ENCODE peak calls at places on chromosomes 4 and X, in five cellular contexts. One of them, this sample, is unnamed.

GRCh38 chr4:83114576-83114975 is at the start of gene PLAC8:
- DNase-seq in stimulated activated CD4-positive, alpha-beta T cell treated with anti-CD3 and anti-CD28 coated beads, TNF-alpha, amount 100 ng/mL, for 4 hours: no peak
- DNase-seq in GF-D8: peak; percentile 81
- DNase-seq in HuH-7: peak; percentile 37
- DNase-seq in GM18507: no peak
- DNase-seq in this sample: no peak

GRCh38 chrX:17860811-17861495 is at the start of gene RAI2:
- DNase-seq in GF-D8: no peak
- DNase-seq in GM18507: no peak
- DNase-seq in HuH-7: peak; percentile 17
- DNase-seq in stimulated activated CD4-positive, alpha-beta T cell treated with anti-CD3 and anti-CD28 coated beads, TNF-alpha, amount 100 ng/mL, for 4 hours: no peak
- DNase-seq in this sample: no peak

GRCh38 chr4:20445933-20446723 is 194.4 kb downstream of the SLIT2 start:
- DNase-seq in GM18507: no peak
- DNase-seq in stimulated activated CD4-positive, alpha-beta T cell treated with anti-CD3 and anti-CD28 coated beads, TNF-alpha, amount 100 ng/mL, for 4 hours: no peak
- DNase-seq in GF-D8: no peak
- DNase-seq in HuH-7: no peak
- DNase-seq in this sample: no peak

GRCh38 chr4:185634066-185634652 is 98.9 kb upstream of the PDLIM3 start:
- DNase-seq in GF-D8: no peak
- DNase-seq in GM18507: no peak
- DNase-seq in stimulated activated CD4-positive, alpha-beta T cell treated with anti-CD3 and anti-CD28 coated beads, TNF-alpha, amount 100 ng/mL, for 4 hours: no peak
- DNase-seq in HuH-7: no peak
- DNase-seq in this sample: no peak

GRCh38 chrX:627510-627964 is 3.1 kb upstream of the SHOX start:
- DNase-seq in GM18507: no peak
- DNase-seq in stimulated activated CD4-positive, alpha-beta T cell treated with anti-CD3 and anti-CD28 coated beads, TNF-alpha, amount 100 ng/mL, for 4 hours: no peak
- DNase-seq in HuH-7: no peak
- DNase-seq in GF-D8: no peak
- DNase-seq in this sample: no peak

GRCh38 chr4:26204911-26205368 is 115.9 kb upstream of the RBPJ start:
- DNase-seq in GF-D8: no peak
- DNase-seq in GM18507: no peak
- DNase-seq in HuH-7: no peak
- DNase-seq in stimulated activated CD4-positive, alpha-beta T cell treated with anti-CD3 and anti-CD28 coated beads, TNF-alpha, amount 100 ng/mL, for 4 hours: no peak
- DNase-seq in this sample: no peak

GRCh38 chr4:169690787-169691186 is 67.0 kb downstream of the HPF1 start:
- DNase-seq in GM18507: no peak
- DNase-seq in HuH-7: no peak
- DNase-seq in GF-D8: no peak
- DNase-seq in stimulated activated CD4-positive, alpha-beta T cell treated with anti-CD3 and anti-CD28 coated beads, TNF-alpha, amount 100 ng/mL, for 4 hours: no peak
- DNase-seq in this sample: no peak

GRCh38 chr4:7847206-7847605 is 92.5 kb downstream of the AFAP1 start:
- DNase-seq in HuH-7: no peak
- DNase-seq in GM18507: no peak
- DNase-seq in GF-D8: no peak
- DNase-seq in stimulated activated CD4-positive, alpha-beta T cell treated with anti-CD3 and anti-CD28 coated beads, TNF-alpha, amount 100 ng/mL, for 4 hours: no peak
- DNase-seq in this sample: no peak

GRCh38 chr4:20217521-20217920 is 34.2 kb upstream of the SLIT2 start:
- DNase-seq in GM18507: no peak
- DNase-seq in GF-D8: no peak
- DNase-seq in stimulated activated CD4-positive, alpha-beta T cell treated with anti-CD3 and anti-CD28 coated beads, TNF-alpha, amount 100 ng/mL, for 4 hours: no peak
- DNase-seq in HuH-7: no peak
- DNase-seq in this sample: no peak

GRCh38 chr4:3684546-3684945 is 81.6 kb upstream of the ADRA2C start:
- DNase-seq in HuH-7: no peak
- DNase-seq in stimulated activated CD4-positive, alpha-beta T cell treated with anti-CD3 and anti-CD28 coated beads, TNF-alpha, amount 100 ng/mL, for 4 hours: no peak
- DNase-seq in GM18507: no peak
- DNase-seq in GF-D8: no peak
- DNase-seq in this sample: no peak

GRCh38 chr4:159282944-159283343 is 180.1 kb downstream of the RAPGEF2 start:
- DNase-seq in GF-D8: no peak
- DNase-seq in HuH-7: no peak
- DNase-seq in GM18507: no peak
- DNase-seq in stimulated activated CD4-positive, alpha-beta T cell treated with anti-CD3 and anti-CD28 coated beads, TNF-alpha, amount 100 ng/mL, for 4 hours: no peak
- DNase-seq in this sample: no peak

GRCh38 chr4:36385951-36386561 is 104.6 kb downstream of the DTHD1 start:
- DNase-seq in stimulated activated CD4-positive, alpha-beta T cell treated with anti-CD3 and anti-CD28 coated beads, TNF-alpha, amount 100 ng/mL, for 4 hours: no peak
- DNase-seq in HuH-7: no peak
- DNase-seq in GF-D8: peak; percentile 19
- DNase-seq in GM18507: no peak
- DNase-seq in this sample: no peak

GRCh38 chr4:103429283-103429682 is 231.1 kb upstream of the CENPE start:
- DNase-seq in GF-D8: no peak
- DNase-seq in GM18507: no peak
- DNase-seq in stimulated activated CD4-positive, alpha-beta T cell treated with anti-CD3 and anti-CD28 coated beads, TNF-alpha, amount 100 ng/mL, for 4 hours: no peak
- DNase-seq in HuH-7: no peak
- DNase-seq in this sample: no peak

GRCh38 chr4:176360446-176360845 is 40.7 kb downstream of the SPCS3 start:
- DNase-seq in stimulated activated CD4-positive, alpha-beta T cell treated with anti-CD3 and anti-CD28 coated beads, TNF-alpha, amount 100 ng/mL, for 4 hours: no peak
- DNase-seq in HuH-7: no peak
- DNase-seq in GF-D8: no peak
- DNase-seq in GM18507: no peak
- DNase-seq in this sample: no peak

GRCh38 chr4:155966661-155967060 is 13.0 kb upstream of the CTSO start:
- DNase-seq in HuH-7: no peak
- DNase-seq in GF-D8: no peak
- DNase-seq in GM18507: no peak
- DNase-seq in stimulated activated CD4-positive, alpha-beta T cell treated with anti-CD3 and anti-CD28 coated beads, TNF-alpha, amount 100 ng/mL, for 4 hours: no peak
- DNase-seq in this sample: no peak

GRCh38 chrX:7278356-7278755 is 130.4 kb upstream of the PUDP start:
- DNase-seq in HuH-7: no peak
- DNase-seq in GF-D8: no peak
- DNase-seq in GM18507: no peak
- DNase-seq in stimulated activated CD4-positive, alpha-beta T cell treated with anti-CD3 and anti-CD28 coated beads, TNF-alpha, amount 100 ng/mL, for 4 hours: no peak
- DNase-seq in this sample: no peak

GRCh38 chrX:153766098-153766817 is 2.2 kb downstream of the PLXNB3 start:
- DNase-seq in GM18507: no peak
- DNase-seq in HuH-7: peak; percentile 7
- DNase-seq in stimulated activated CD4-positive, alpha-beta T cell treated with anti-CD3 and anti-CD28 coated beads, TNF-alpha, amount 100 ng/mL, for 4 hours: no peak
- DNase-seq in GF-D8: no peak
- DNase-seq in this sample: no peak

GRCh38 chr4:168694669-168695068 is 197.8 kb downstream of the PALLD start:
- DNase-seq in GF-D8: no peak
- DNase-seq in HuH-7: no peak
- DNase-seq in stimulated activated CD4-positive, alpha-beta T cell treated with anti-CD3 and anti-CD28 coated beads, TNF-alpha, amount 100 ng/mL, for 4 hours: no peak
- DNase-seq in GM18507: no peak
- DNase-seq in this sample: no peak

GRCh38 chr4:159298502-159298901 is 195.6 kb downstream of the RAPGEF2 start:
- DNase-seq in HuH-7: no peak
- DNase-seq in stimulated activated CD4-positive, alpha-beta T cell treated with anti-CD3 and anti-CD28 coated beads, TNF-alpha, amount 100 ng/mL, for 4 hours: no peak
- DNase-seq in GM18507: peak; percentile 4
- DNase-seq in GF-D8: no peak
- DNase-seq in this sample: no peak

GRCh38 chrX:16786791-16787735 is 797 bp downstream of the TXLNG start:
- DNase-seq in stimulated activated CD4-positive, alpha-beta T cell treated with anti-CD3 and anti-CD28 coated beads, TNF-alpha, amount 100 ng/mL, for 4 hours: peak; percentile 17
- DNase-seq in GF-D8: no peak
- DNase-seq in GM18507: no peak
- DNase-seq in HuH-7: no peak
- DNase-seq in this sample: peak; percentile 6

GRCh38 chr4:101824500-101824899 is 34.0 kb downstream of the BANK1 start:
- DNase-seq in stimulated activated CD4-positive, alpha-beta T cell treated with anti-CD3 and anti-CD28 coated beads, TNF-alpha, amount 100 ng/mL, for 4 hours: no peak
- DNase-seq in GF-D8: no peak
- DNase-seq in GM18507: no peak
- DNase-seq in HuH-7: no peak
- DNase-seq in this sample: no peak

GRCh38 chr4:25863347-25863784 is 578 bp upstream of the SEL1L3 start:
- DNase-seq in GM18507: no peak
- DNase-seq in HuH-7: peak; percentile 81
- DNase-seq in stimulated activated CD4-positive, alpha-beta T cell treated with anti-CD3 and anti-CD28 coated beads, TNF-alpha, amount 100 ng/mL, for 4 hours: no peak
- DNase-seq in GF-D8: no peak
- DNase-seq in this sample: no peak

GRCh38 chrX:15781964-15782711 is 8.1 kb upstream of the ZRSR2 start:
- DNase-seq in GF-D8: no peak
- DNase-seq in stimulated activated CD4-positive, alpha-beta T cell treated with anti-CD3 and anti-CD28 coated beads, TNF-alpha, amount 100 ng/mL, for 4 hours: no peak
- DNase-seq in HuH-7: no peak
- DNase-seq in GM18507: no peak
- DNase-seq in this sample: peak; percentile 52

GRCh38 chrX:155134255-155134654 is 62.9 kb downstream of the BRCC3 start:
- DNase-seq in GF-D8: no peak
- DNase-seq in GM18507: no peak
- DNase-seq in HuH-7: no peak
- DNase-seq in stimulated activated CD4-positive, alpha-beta T cell treated with anti-CD3 and anti-CD28 coated beads, TNF-alpha, amount 100 ng/mL, for 4 hours: no peak
- DNase-seq in this sample: no peak

GRCh38 chrX:143486105-143486504 is 31.2 kb downstream of the SPANXN3 start:
- DNase-seq in stimulated activated CD4-positive, alpha-beta T cell treated with anti-CD3 and anti-CD28 coated beads, TNF-alpha, amount 100 ng/mL, for 4 hours: no peak
- DNase-seq in HuH-7: no peak
- DNase-seq in GM18507: no peak
- DNase-seq in GF-D8: no peak
- DNase-seq in this sample: no peak

GRCh38 chrX:154840856-154841255 is 6.4 kb upstream of the SMIM9 start:
- DNase-seq in GF-D8: peak; percentile 41
- DNase-seq in stimulated activated CD4-positive, alpha-beta T cell treated with anti-CD3 and anti-CD28 coated beads, TNF-alpha, amount 100 ng/mL, for 4 hours: no peak
- DNase-seq in GM18507: no peak
- DNase-seq in HuH-7: peak; percentile 28
- DNase-seq in this sample: no peak